ENCODE peak calls at places on chromosomes 5 and 9, in seven cellular contexts. I is left ventricle myocardium inferior, P is OCI-LY7, X is kidney tubule cell, J is DMS 273 treated with DMSO at 0.1 percent for 48 hours, R is NAMALWA, S is HT-29. M is an unnamed sample.

GRCh38 chr9:123411191-123411590 is 55.2 kb downstream of the CRB2 start:
- DNase-seq in I (no peak), P (no peak), X (no peak), J (no peak), R (no peak), S (no peak), M (peak; percentile 9)

GRCh38 chr5:56447232-56447631 is 214.1 kb upstream of the ANKRD55 start:
- DNase-seq in I (no peak), P (no peak), X (peak; percentile 83), J (no peak), R (no peak), S (peak; percentile 64), M (peak; percentile 28)

GRCh38 chr5:172443441-172444109 is 10.8 kb downstream of the SH3PXD2B start:
- DNase-seq in I (peak; percentile 83), P (no peak), X (peak; percentile 92), J (peak; percentile 96), R (no peak), S (no peak), M (peak; percentile 92)

GRCh38 chr5:4762316-4762715 is 377.8 kb upstream of the ADAMTS16 start:
- DNase-seq in I (no peak), P (no peak), X (no peak), J (no peak), R (no peak), S (no peak), M (no peak)

GRCh38 chr5:26868504-26868903 is 169.9 kb downstream of the CDH9 start:
- DNase-seq in I (no peak), P (no peak), X (no peak), J (no peak), R (no peak), S (no peak), M (no peak)

GRCh38 chr5:43036856-43037711 is 3.0 kb downstream of the ANXA2R start:
- DNase-seq in I (no peak), P (no peak), X (peak; percentile 32), J (no peak), R (no peak), S (no peak), M (no peak)

GRCh38 chr5:79628811-79629210 is 16.6 kb downstream of the TENT2 start:
- DNase-seq in I (no peak), P (no peak), X (no peak), J (no peak), R (no peak), S (no peak), M (no peak)

GRCh38 chr9:134630393-134630790 is 11.2 kb upstream of the COL5A1 start:
- DNase-seq in I (peak; percentile 11), P (no peak), X (no peak), J (no peak), R (no peak), S (no peak), M (peak; percentile 6)

GRCh38 chr5:93349613-93350012 is 231.4 kb downstream of the NR2F1-AS1 start:
- DNase-seq in I (no peak), P (no peak), X (no peak), J (no peak), R (no peak), S (no peak), M (no peak)

GRCh38 chr5:94313188-94313587 is 305.2 kb downstream of the KIAA0825 start:
- DNase-seq in I (no peak), P (no peak), X (no peak), J (no peak), R (no peak), S (no peak), M (no peak)

GRCh38 chr9:131565369-131565768 is 20.0 kb downstream of the PRRT1B start:
- DNase-seq in I (no peak), P (no peak), X (no peak), J (no peak), R (no peak), S (no peak), M (no peak)

GRCh38 chr5:160438316-160439204 is 16.9 kb downstream of the PTTG1 start:
- DNase-seq in I (no peak), P (peak; percentile 79), X (peak; percentile 71), J (peak; percentile 51), R (peak; percentile 89), S (peak; percentile 48), M (peak; percentile 41)

GRCh38 chr5:124741711-124742496 is 4.5 kb downstream of the ZNF608 start:
- DNase-seq in I (no peak), P (peak; percentile 44), X (peak; percentile 96), J (peak; percentile 66), R (peak; percentile 65), S (peak; percentile 84), M (no peak)

GRCh38 chr5:165779505-165779904 is 2274.1 kb downstream of the MAT2B start:
- DNase-seq in I (no peak), P (no peak), X (no peak), J (no peak), R (no peak), S (no peak), M (no peak)

GRCh38 chr5:98483301-98483700 is 290.2 kb upstream of the RGMB start:
- DNase-seq in I (no peak), P (no peak), X (no peak), J (no peak), R (no peak), S (no peak), M (no peak)

GRCh38 chr5:82277613-82277986 is 554 bp downstream of the RPS23 start:
- DNase-seq in I (no peak), P (no peak), X (peak; percentile 19), J (no peak), R (peak; percentile 33), S (no peak), M (no peak)

GRCh38 chr9:20625003-20625349 is 2.7 kb upstream of the MLLT3 start:
- DNase-seq in I (no peak), P (no peak), X (no peak), J (no peak), R (no peak), S (no peak), M (no peak)

GRCh38 chr9:90847971-90848370 is 46.4 kb downstream of the SYK start:
- DNase-seq in I (no peak), P (no peak), X (no peak), J (no peak), R (no peak), S (no peak), M (no peak)

M was measured in left cardiac atrium.